ENCODE peak calls at places on chromosome 6, in seven cellular contexts. I is K562, Q is HCT116, S is SK-N-SH, B is H1, C is HepG2, H is GM12878. V is an unnamed sample.

GRCh38 chr6:56760842-56761241 is 118.2 kb upstream of the DST start:
- DNase-seq in I (no peak), Q (no peak), S (no peak), B (no peak), C (no peak), H (no peak), V (no peak)

GRCh38 chr6:120077489-120077888 is 727.9 kb upstream of the MAN1A1 start:
- DNase-seq in I (no peak), Q (peak; percentile 23), S (no peak), B (no peak), C (no peak), H (no peak), V (peak; percentile 1)

GRCh38 chr6:105608711-105609374 is 206.0 kb upstream of the PREP start:
- DNase-seq in I (no peak), Q (no peak), S (no peak), B (no peak), C (peak; percentile 5), H (no peak), V (peak; percentile 96)

GRCh38 chr6:33144373-33144772 is 47.9 kb downstream of the COL11A2 start:
- DNase-seq in I (no peak), Q (no peak), S (no peak), B (no peak), C (no peak), H (no peak), V (no peak)

GRCh38 chr6:30483677-30484279 is 5.5 kb upstream of the HLA-E start:
- DNase-seq in I (peak; percentile 62), Q (peak; percentile 54), S (peak; percentile 57), B (no peak), C (peak; percentile 66), H (peak; percentile 37), V (no peak)

GRCh38 chr6:110878751-110879539 is 4.4 kb downstream of the AMD1 start:
- DNase-seq in I (peak; percentile 50), Q (no peak), S (peak; percentile 60), B (no peak), C (no peak), H (no peak), V (peak; percentile 36)

GRCh38 chr6:46491201-46491788 is at the start of gene RCAN2:
- DNase-seq in I (peak; percentile 15), Q (peak; percentile 29), S (peak; percentile 63), B (peak; percentile 85), C (peak; percentile 27), H (no peak), V (peak; percentile 42)

GRCh38 chr6:13268914-13269532 is 59.3 kb downstream of the TBC1D7 start:
- DNase-seq in I (no peak), Q (no peak), S (no peak), B (no peak), C (peak; percentile 43), H (no peak), V (peak; percentile 84)

GRCh38 chr6:66336171-66336570 is 629.1 kb upstream of the EYS start:
- DNase-seq in I (no peak), Q (no peak), S (no peak), B (no peak), C (no peak), H (no peak), V (no peak)

GRCh38 chr6:35077006-35077712 is 64.0 kb downstream of the TCP11 start:
- DNase-seq in I (no peak), Q (no peak), S (no peak), B (no peak), C (no peak), H (no peak), V (no peak)

GRCh38 chr6:104182811-104183210 is 676.9 kb downstream of the HACE1 start:
- DNase-seq in I (no peak), Q (no peak), S (no peak), B (no peak), C (no peak), H (no peak), V (no peak)

GRCh38 chr6:146582857-146583256 is 15.9 kb upstream of the ADGB start:
- DNase-seq in I (no peak), Q (no peak), S (no peak), B (no peak), C (no peak), H (no peak), V (no peak)

GRCh38 chr6:54860739-54861138 is 14.2 kb downstream of the FAM83B start:
- DNase-seq in I (no peak), Q (peak; percentile 48), S (no peak), B (no peak), C (no peak), H (no peak), V (no peak)

GRCh38 chr6:91781946-91782345 is 1195.1 kb upstream of the MAP3K7 start:
- DNase-seq in I (no peak), Q (no peak), S (no peak), B (no peak), C (no peak), H (no peak), V (no peak)

GRCh38 chr6:87350516-87350915 is 5.9 kb downstream of the C6orf163 start:
- DNase-seq in I (no peak), Q (no peak), S (no peak), B (no peak), C (no peak), H (no peak), V (no peak)

GRCh38 chr6:75530696-75531095 is 37.1 kb upstream of the FILIP1 start:
- DNase-seq in I (no peak), Q (no peak), S (no peak), B (no peak), C (no peak), H (no peak), V (no peak)

GRCh38 chr6:31394381-31394780 is 9.0 kb upstream of the MICA start:
- DNase-seq in I (no peak), Q (no peak), S (no peak), B (no peak), C (no peak), H (no peak), V (no peak)

GRCh38 chr6:75493400-75494064 is at the start of gene FILIP1:
- DNase-seq in I (no peak), Q (no peak), S (no peak), B (no peak), C (no peak), H (no peak), V (no peak)

GRCh38 chr6:95364016-95364604 is 213.2 kb upstream of the MANEA start:
- DNase-seq in I (peak; percentile 10), Q (peak; percentile 8), S (peak; percentile 30), B (no peak), C (peak; percentile 20), H (no peak), V (peak; percentile 54)

GRCh38 chr6:39956951-39957350 is 22.7 kb upstream of the MOCS1 start:
- DNase-seq in I (no peak), Q (no peak), S (no peak), B (no peak), C (no peak), H (no peak), V (no peak)

GRCh38 chr6:93417421-93417996 is 1.9 kb downstream of the EPHA7 start:
- DNase-seq in I (no peak), Q (no peak), S (peak; percentile 40), B (no peak), C (no peak), H (no peak), V (no peak)

GRCh38 chr6:4208158-4208557 is 72.8 kb upstream of the ECI2 start:
- DNase-seq in I (no peak), Q (no peak), S (no peak), B (no peak), C (no peak), H (no peak), V (no peak)

GRCh38 chr6:135830452-135830851 is 21.0 kb upstream of the PDE7B start:
- DNase-seq in I (no peak), Q (no peak), S (no peak), B (no peak), C (no peak), H (no peak), V (no peak)

GRCh38 chr6:121645100-121645745 is 209.8 kb downstream of the GJA1 start:
- DNase-seq in I (no peak), Q (no peak), S (no peak), B (no peak), C (no peak), H (no peak), V (no peak)

GRCh38 chr6:19771753-19772336 is 65.3 kb upstream of the ID4 start:
- DNase-seq in I (no peak), Q (no peak), S (no peak), B (no peak), C (no peak), H (no peak), V (no peak)

GRCh38 chr6:42569102-42570028 is 5.5 kb downstream of the UBR2 start:
- DNase-seq in I (peak; percentile 73), Q (no peak), S (no peak), B (no peak), C (no peak), H (no peak), V (peak; percentile 10)

GRCh38 chr6:132365319-132365907 is 35.9 kb downstream of the MOXD1 start:
- DNase-seq in I (no peak), Q (no peak), S (no peak), B (no peak), C (no peak), H (peak; percentile 81), V (no peak)

GRCh38 chr6:33710296-33711121 is 991 bp downstream of the UQCC2 start:
- DNase-seq in I (peak; percentile 35), Q (no peak), S (no peak), B (no peak), C (peak; percentile 31), H (no peak), V (no peak)

GRCh38 chr6:56911847-56912246 is 43.1 kb upstream of the BEND6 start:
- DNase-seq in I (no peak), Q (peak; percentile 50), S (no peak), B (no peak), C (no peak), H (no peak), V (no peak)

GRCh38 chr6:142452993-142453392 is 151.2 kb downstream of the ADGRG6 start:
- DNase-seq in I (no peak), Q (no peak), S (no peak), B (no peak), C (no peak), H (no peak), V (no peak)

GRCh38 chr6:53483423-53484353 is 61.2 kb downstream of the GCLC start:
- DNase-seq in I (peak; percentile 45), Q (no peak), S (peak; percentile 31), B (no peak), C (peak; percentile 26), H (no peak), V (no peak)
- TF ChIP-seq JUND in I (peak; percentile 34), Q (no peak), S (no peak), B (no peak), C (no peak), H (no peak), V (no peak)

GRCh38 chr6:170177383-170178265 is 113.3 kb downstream of the DLL1 start:
- DNase-seq in I (no peak), Q (no peak), S (peak; percentile 42), B (peak; percentile 43), C (no peak), H (no peak), V (no peak)
- TF ChIP-seq JUND in I (no peak), Q (no peak), S (no peak), B (no peak), C (no peak), H (no peak), V (no peak)

GRCh38 chr6:144144996-144145395 is 5.3 kb upstream of the STX11 start:
- DNase-seq in I (no peak), Q (no peak), S (no peak), B (no peak), C (no peak), H (no peak), V (no peak)
- TF ChIP-seq JUND in I (no peak), Q (no peak), S (no peak), B (no peak), C (no peak), H (no peak), V (no peak)

GRCh38 chr6:158686791-158687381 is 37.0 kb downstream of the SYTL3 start:
- DNase-seq in I (no peak), Q (no peak), S (no peak), B (no peak), C (no peak), H (no peak), V (no peak)
- TF ChIP-seq JUND in I (no peak), Q (no peak), S (no peak), B (no peak), C (no peak), H (no peak), V (no peak)